ENCODE peak calls at places on chromosomes 16 and 17, in eight cellular contexts. T is H1, F is IMR-90, B is fibroblast of lung, J is PC-3, E is mammary epithelial cell, M is neural progenitor cell, O is astrocyte. Z is an unnamed sample. For H4K20me1 and H3K27me3, the result is how much of the 10 kb centered on the place peaks cover.

GRCh38 chr17:50841949-50842354 is 6.6 kb downstream of the WFIKKN2 start:
- DNase-seq in T (peak), F (peak), B (peak), J (peak), E (peak), M (peak), O (peak), Z (peak)

GRCh38 chr16:65959978-65960377 is 406.5 kb upstream of the CDH5 start:
- DNase-seq in T (no peak), F (no peak), B (no peak), J (no peak), E (no peak), M (no peak), O (no peak), Z (no peak)

GRCh38 chr17:7889166-7889584 is 586 bp downstream of the CHD3 start:
- DNase-seq in T (no peak), F (peak), B (peak), J (peak), E (peak), M (peak), O (peak), Z (no peak)

GRCh38 chr17:2710075-2710803 is 1.3 kb downstream of the CLUH start:
- DNase-seq in T (no peak), F (no peak), B (no peak), J (peak), E (no peak), M (no peak), O (no peak), Z (no peak)

GRCh38 chr17:846901-847777 is 65.0 kb downstream of the MRM3 start:
- DNase-seq in T (no peak), F (peak), B (peak), J (peak), E (no peak), M (peak), O (peak), Z (no peak)

GRCh38 chr16:47777191-47777590 is 316.1 kb downstream of the PHKB start:
- DNase-seq in T (no peak), F (peak), B (peak), J (peak), E (peak), M (no peak), O (peak), Z (no peak)

GRCh38 chr16:75402821-75403475 is 30.4 kb downstream of the CFDP1 start:
- DNase-seq in T (no peak), F (peak), B (peak), J (peak), E (peak), M (peak), O (no peak), Z (no peak)

GRCh38 chr17:65953316-65954147 is 238.4 kb downstream of the CEP112 start:
- DNase-seq in T (no peak), F (no peak), B (no peak), J (no peak), E (no peak), M (peak), O (no peak), Z (no peak)

GRCh38 chr16:3696425-3697218 is 20.7 kb downstream of the TRAP1 start:
- DNase-seq in T (no peak), F (peak), B (peak), J (peak), E (peak), M (no peak), O (peak), Z (no peak)

GRCh38 chr17:49690256-49690655 is 12.4 kb upstream of the SPOP start:
- DNase-seq in T (no peak), F (no peak), B (no peak), J (no peak), E (no peak), M (no peak), O (no peak), Z (no peak)

DNA sequence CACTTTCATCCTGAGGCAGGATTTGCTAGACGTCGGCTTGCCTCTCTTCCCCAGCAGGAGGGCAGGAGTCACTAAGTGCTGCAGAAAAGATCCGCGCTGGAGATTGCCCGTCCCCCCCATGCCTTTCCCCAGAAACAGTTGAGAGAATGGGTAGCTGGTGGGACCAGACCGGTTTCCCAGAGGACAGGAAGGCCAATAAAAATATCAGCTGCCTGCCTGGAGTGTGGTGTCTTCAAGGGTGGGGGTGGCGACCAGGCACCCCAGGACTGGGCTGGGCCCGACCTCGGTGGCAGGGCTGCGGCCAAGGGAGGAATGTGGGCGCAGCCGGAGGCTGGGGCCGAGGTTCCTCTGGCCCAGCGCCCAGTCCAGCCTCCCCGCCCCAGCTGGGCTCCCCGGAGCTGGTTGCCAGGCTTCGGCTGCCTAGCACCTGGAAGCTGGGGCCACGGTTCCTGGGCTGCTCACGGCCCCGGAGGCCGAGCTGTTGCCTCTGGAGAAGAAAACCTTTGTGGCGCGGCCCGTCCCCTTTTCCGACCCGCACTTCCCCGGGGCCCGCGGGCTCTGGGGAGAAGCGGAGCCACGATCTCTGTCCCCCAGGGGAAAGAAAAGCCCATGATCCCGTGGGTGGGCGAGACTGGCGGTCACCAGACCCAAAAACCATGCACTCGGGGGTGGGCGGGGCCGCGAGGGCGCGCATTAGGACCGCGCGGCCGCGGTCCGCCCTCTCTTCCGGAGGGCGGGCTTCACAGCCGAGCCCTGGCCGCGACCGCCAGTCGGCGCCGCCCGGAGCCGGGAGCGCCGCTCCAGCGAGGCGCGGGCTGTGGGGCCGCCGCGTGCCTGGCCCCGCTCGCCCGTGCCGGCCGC is at the start of gene TRAF4:
- DNase-seq in T (peak), F (peak), B (peak), J (peak), E (peak), M (peak), O (peak), Z (peak)
- TF ChIP-seq CTCF in T (peak), F (peak), B (peak), J (no peak), E (peak), M (no peak), O (no peak), Z (no peak)

GRCh38 chr17:81241203-81241602 is 2.1 kb downstream of the NDUFAF8 start:
- DNase-seq in T (no peak), F (no peak), B (no peak), J (no peak), E (no peak), M (no peak), O (no peak), Z (no peak)

GRCh38 chr17:81238490-81238814 is 403 bp downstream of the TEPSIN start:
- DNase-seq in T (no peak), F (no peak), B (no peak), J (no peak), E (no peak), M (no peak), O (no peak), Z (no peak)

GRCh38 chr17:81239714-81240555 is 817 bp downstream of the NDUFAF8 start:
- DNase-seq in T (no peak), F (peak), B (no peak), J (peak), E (peak), M (peak), O (no peak), Z (peak)

GRCh38 chr17:81237591-81238489 is 1.0 kb downstream of the TEPSIN start:
- DNase-seq in T (no peak), F (no peak), B (no peak), J (peak), E (no peak), M (no peak), O (no peak), Z (no peak)

GRCh38 chr17:81238815-81239713 is at the start of the genes NDUFAF8 and TEPSIN:
- DNase-seq in T (peak), F (peak), B (peak), J (peak), E (peak), M (peak), O (peak), Z (peak)
- H4K20me1 ChIP-seq in T (under half), F (under half), B (under half), J (under half), E (under half), M (under half), O (under half), Z (under half)

DNA sequence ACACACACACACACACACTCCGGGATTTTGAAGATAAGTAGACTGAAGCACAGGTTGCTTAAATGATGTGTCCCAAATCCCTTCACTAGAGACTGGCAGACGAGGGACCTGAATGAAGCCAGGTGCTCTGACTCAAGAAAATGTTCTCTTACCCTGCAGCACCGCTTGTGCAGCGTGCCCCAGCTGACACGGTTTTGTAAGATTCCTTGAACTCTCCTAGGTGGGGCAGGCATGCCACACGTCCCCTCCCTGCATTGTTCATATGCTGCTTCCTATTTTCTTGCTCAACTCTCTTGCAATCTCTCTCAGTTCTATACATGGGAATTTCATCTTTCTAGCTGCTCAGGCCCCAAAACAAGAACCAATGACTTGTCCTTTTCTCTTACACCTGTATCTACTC is 22.1 kb upstream of the HNF1B start:
- DNase-seq in T (no peak), F (no peak), B (no peak), J (no peak), E (peak), M (no peak), O (no peak), Z (no peak)
- H3K27me3 ChIP-seq in T (under half), F (under half), B (under half), J (under half), E (under half), M (under half), O (under half), Z (under half)

GRCh38 chr17:44084131-44084538 is 13.6 kb downstream of the G6PC3 start:
- DNase-seq in T (peak), F (no peak), B (no peak), J (peak), E (no peak), M (peak), O (no peak), Z (peak)

GRCh38 chr17:44081681-44082080 is 11.1 kb downstream of the G6PC3 start:
- DNase-seq in T (no peak), F (no peak), B (no peak), J (no peak), E (no peak), M (no peak), O (peak), Z (no peak)

GRCh38 chr17:44084921-44085320 is 14.4 kb downstream of the G6PC3 start:
- DNase-seq in T (no peak), F (no peak), B (no peak), J (no peak), E (no peak), M (peak), O (no peak), Z (no peak)

GRCh38 chr17:44082206-44082605 is 11.7 kb downstream of the G6PC3 start:
- DNase-seq in T (no peak), F (no peak), B (no peak), J (no peak), E (no peak), M (no peak), O (no peak), Z (no peak)

GRCh38 chr17:44083250-44083849 is 12.8 kb downstream of the G6PC3 start:
- DNase-seq in T (no peak), F (no peak), B (no peak), J (peak), E (peak), M (no peak), O (no peak), Z (no peak)
- TF ChIP-seq CTCF in T (peak), F (peak), B (no peak), J (peak), E (peak), M (no peak), O (no peak), Z (no peak)

GRCh38 chr16:12522334-12522733 is 281.4 kb downstream of the CPPED1 start:
- DNase-seq in T (no peak), F (no peak), B (no peak), J (no peak), E (no peak), M (no peak), O (no peak), Z (no peak)
- H4K20me1 ChIP-seq in T (under half), F (under half), B (under half), J (under half), E (under half), M (under half), O (under half), Z (under half)